ENCODE peak calls at places on chromosomes 3 and 15, in four cellular contexts. G is stomach, H is astrocyte of the spinal cord, Z is A673. S is an unnamed sample.
A peak's percentile ranks its signal among the peaks of the same experiment; 100 is the strongest.

GRCh38 chr3:152197451-152197850 is 71.3 kb upstream of the MBNL1 start:
- DNase-seq in Z (no peak), H (no peak), G (no peak), S (peak; percentile 56)

GRCh38 chr15:82146990-82147461 is 101.2 kb upstream of the MEX3B start:
- DNase-seq in Z (no peak), G (no peak), H (peak; percentile 77), S (no peak)

GRCh38 chr3:12658593-12659058 is 5.3 kb downstream of the RAF1 start:
- DNase-seq in H (peak; percentile 82), Z (peak; percentile 59), G (no peak), S (no peak)

GRCh38 chr3:84318273-84318809 is 640.4 kb upstream of the CADM2 start:
- DNase-seq in H (peak; percentile 3), G (no peak), Z (peak; percentile 1), S (no peak)

GRCh38 chr3:194748229-194748628 is 62.5 kb downstream of the FAM43A start:
- DNase-seq in H (no peak), Z (no peak), G (no peak), S (no peak)

GRCh38 chr15:69756440-69756839 is 303.8 kb downstream of the RPLP1 start:
- DNase-seq in G (no peak), Z (no peak), H (no peak), S (no peak)

GRCh38 chr3:14769531-14770325 is 49.0 kb upstream of the FGD5 start:
- DNase-seq in H (no peak), G (no peak), Z (no peak), S (no peak)

GRCh38 chr3:128447561-128448013 is 19.1 kb downstream of the DNAJB8 start:
- DNase-seq in G (no peak), H (no peak), Z (no peak), S (peak; percentile 87)

GRCh38 chr3:132822266-132822665 is 100.1 kb upstream of the NPHP3 start:
- DNase-seq in G (no peak), Z (peak; percentile 21), H (no peak), S (no peak)

GRCh38 chr15:40501487-40501886 is 30.7 kb downstream of the CHST14 start:
- DNase-seq in Z (no peak), G (no peak), H (no peak), S (no peak)

GRCh38 chr3:69579527-69580165 is 159.6 kb upstream of the MITF start:
- DNase-seq in G (no peak), H (no peak), Z (no peak), S (no peak)

GRCh38 chr15:99307735-99308134 is 56.5 kb downstream of the LRRC28 start:
- DNase-seq in Z (no peak), G (no peak), H (no peak), S (no peak)

GRCh38 chr3:149340310-149340933 is 7.0 kb upstream of the TM4SF18 start:
- DNase-seq in G (no peak), Z (no peak), H (peak; percentile 65), S (no peak)

GRCh38 chr15:43939070-43939469 is 112.3 kb downstream of the WDR76 start:
- DNase-seq in H (peak; percentile 22), Z (peak; percentile 45), G (no peak), S (no peak)

GRCh38 chr3:150094150-150094932 is 123.6 kb upstream of the PFN2 start:
- DNase-seq in G (no peak), Z (no peak), H (peak; percentile 53), S (peak; percentile 74)

GRCh38 chr3:146124141-146124801 is 36.7 kb downstream of the PLOD2 start:
- DNase-seq in G (no peak), Z (no peak), H (no peak), S (no peak)
- H3K4me3 ChIP-seq in G (no peak overlapping the region), Z (no peak overlapping the region), H (no peak overlapping the region), S (no peak overlapping the region)

GRCh38 chr3:101724329-101725191 is at the start of gene CEP97:
- DNase-seq in H (peak; percentile 96), G (peak; percentile 88), Z (peak; percentile 98), S (peak; percentile 95)

GRCh38 chr3:101719604-101720185 is 4.7 kb upstream of the CEP97 start:
- DNase-seq in H (no peak), Z (no peak), G (no peak), S (no peak)

GRCh38 chr3:101722394-101723173 is 1.8 kb upstream of the CEP97 start:
- DNase-seq in Z (no peak), G (no peak), H (no peak), S (peak; percentile 86)

GRCh38 chr3:101720851-101721649 is 3.4 kb upstream of the CEP97 start:
- DNase-seq in H (peak; percentile 41), Z (peak; percentile 45), G (no peak), S (no peak)

DNA sequence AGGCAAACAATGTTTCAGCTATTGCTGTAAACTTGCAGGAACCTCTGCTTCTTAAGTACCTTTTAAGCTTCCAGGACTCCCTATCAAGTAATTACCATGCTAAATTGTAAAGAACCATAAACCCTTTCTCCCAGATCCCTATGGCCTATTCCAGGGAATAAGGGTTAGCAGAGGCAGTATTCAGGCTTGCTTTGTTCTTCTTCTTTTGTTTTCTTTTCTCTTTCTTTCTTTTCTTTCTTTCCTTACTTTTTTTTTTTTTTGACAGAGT is 2.8 kb upstream of the CEP97 start:
- DNase-seq in G (no peak), H (no peak), Z (no peak), S (no peak)
- TF ChIP-seq CTCF in G (no peak), H (no peak), Z (no peak), S (no peak)

GRCh38 chr3:172193436-172193835 is 154.1 kb downstream of the FNDC3B start:
- DNase-seq in Z (no peak), H (no peak), G (no peak), S (no peak)

GRCh38 chr3:172191629-172192028 is 152.3 kb downstream of the FNDC3B start:
- DNase-seq in Z (no peak), G (no peak), H (no peak), S (no peak)

GRCh38 chr3:172190980-172191379 is 151.6 kb downstream of the FNDC3B start:
- DNase-seq in Z (no peak), G (no peak), H (no peak), S (no peak)

GRCh38 chr3:172194702-172195392 is 155.5 kb downstream of the FNDC3B start:
- DNase-seq in H (peak; percentile 76), G (no peak), Z (peak; percentile 53), S (no peak)

GRCh38 chr3:172192830-172193415 is 153.5 kb downstream of the FNDC3B start:
- DNase-seq in H (no peak), Z (no peak), G (no peak), S (no peak)
- H3K4me3 ChIP-seq in H (no peak overlapping the region), Z (no peak overlapping the region), G (no peak overlapping the region), S (no peak overlapping the region)

DNA sequence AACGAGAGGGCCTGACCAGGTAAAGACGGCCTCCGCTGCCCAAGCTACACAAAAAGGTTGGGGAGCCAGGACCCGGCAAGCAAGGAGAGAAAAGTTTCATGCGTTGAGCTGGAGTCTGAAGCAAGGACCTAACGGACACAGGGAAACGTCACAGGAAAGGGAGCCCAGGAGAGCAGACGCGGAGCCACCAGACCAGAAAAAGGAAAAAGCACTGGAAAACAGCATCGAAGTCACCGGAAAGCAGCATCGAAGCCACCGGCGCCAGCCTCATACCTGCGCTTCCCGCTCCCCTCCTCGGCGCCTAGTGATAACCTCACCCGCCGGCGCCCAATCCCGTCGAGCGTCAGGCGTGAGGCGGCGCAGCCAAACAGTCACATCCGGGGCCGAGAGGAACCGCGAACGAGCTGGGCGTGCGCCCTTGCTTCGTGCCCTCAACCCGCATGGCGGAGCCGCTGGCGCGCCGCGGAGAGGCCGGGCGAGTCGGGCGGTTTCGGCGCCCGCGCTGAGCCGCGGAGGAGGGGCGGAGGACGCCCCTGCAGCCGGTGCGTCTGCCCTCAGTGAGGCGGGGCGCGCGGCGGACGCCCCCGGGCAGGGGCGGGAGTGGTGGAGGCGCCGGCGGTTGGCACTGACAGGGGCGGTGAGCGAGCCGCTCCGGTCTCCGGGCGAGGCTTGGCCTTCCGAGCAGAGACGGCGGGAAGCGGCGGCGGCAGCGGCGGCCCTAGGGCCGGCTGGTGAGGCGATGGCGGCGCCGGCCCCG is at the start of the genes FBXO45 and WDR53:
- DNase-seq in Z (peak; percentile 98), H (peak; percentile 95), G (peak; percentile 96), S (peak; percentile 97)
- TF ChIP-seq CTCF in Z (no peak), H (no peak), G (no peak), S (no peak)

GRCh38 chr3:66392512-66392911 is 108.3 kb downstream of the LRIG1 start:
- DNase-seq in G (no peak), Z (no peak), H (no peak), S (no peak)

GRCh38 chr3:66394261-66395249 is 106.3 kb downstream of the LRIG1 start:
- DNase-seq in Z (no peak), H (peak; percentile 83), G (no peak), S (no peak)

GRCh38 chr3:66395635-66396034 is 105.2 kb downstream of the LRIG1 start:
- DNase-seq in H (no peak), G (no peak), Z (no peak), S (no peak)

GRCh38 chr3:66393486-66394260 is 107.1 kb downstream of the LRIG1 start:
- DNase-seq in Z (no peak), H (peak; percentile 90), G (no peak), S (peak; percentile 81)

DNA sequence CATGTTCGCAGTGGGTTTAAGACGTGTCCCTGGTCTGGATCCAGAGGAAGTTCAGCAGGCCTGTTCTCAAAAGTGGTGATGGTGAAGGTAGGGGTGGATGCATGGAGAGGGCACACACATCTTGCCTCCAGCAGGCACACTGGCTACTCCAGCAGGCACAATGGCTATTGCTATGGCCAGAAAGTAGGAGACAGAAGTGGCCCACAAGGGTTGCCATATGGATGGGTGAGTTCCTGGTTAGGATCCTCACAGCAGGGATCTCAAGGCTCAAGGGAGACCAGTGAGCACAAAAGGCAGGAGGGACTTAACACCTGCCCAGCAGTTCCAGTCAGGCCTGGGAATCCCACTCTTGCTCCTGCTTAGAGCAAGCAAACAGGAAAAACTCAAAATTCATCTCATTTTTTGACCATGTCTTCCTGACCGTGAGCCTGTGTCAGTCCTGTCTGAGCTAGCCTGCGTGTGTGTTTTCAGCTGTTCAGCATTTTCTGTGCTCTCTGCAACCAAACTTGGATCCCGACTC is 107.8 kb downstream of the LRIG1 start:
- DNase-seq in H (no peak), Z (no peak), G (no peak), S (no peak)
- H3K4me3 ChIP-seq in H (no peak overlapping the region), Z (no peak overlapping the region), G (no peak overlapping the region), S (no peak overlapping the region)

DNA sequence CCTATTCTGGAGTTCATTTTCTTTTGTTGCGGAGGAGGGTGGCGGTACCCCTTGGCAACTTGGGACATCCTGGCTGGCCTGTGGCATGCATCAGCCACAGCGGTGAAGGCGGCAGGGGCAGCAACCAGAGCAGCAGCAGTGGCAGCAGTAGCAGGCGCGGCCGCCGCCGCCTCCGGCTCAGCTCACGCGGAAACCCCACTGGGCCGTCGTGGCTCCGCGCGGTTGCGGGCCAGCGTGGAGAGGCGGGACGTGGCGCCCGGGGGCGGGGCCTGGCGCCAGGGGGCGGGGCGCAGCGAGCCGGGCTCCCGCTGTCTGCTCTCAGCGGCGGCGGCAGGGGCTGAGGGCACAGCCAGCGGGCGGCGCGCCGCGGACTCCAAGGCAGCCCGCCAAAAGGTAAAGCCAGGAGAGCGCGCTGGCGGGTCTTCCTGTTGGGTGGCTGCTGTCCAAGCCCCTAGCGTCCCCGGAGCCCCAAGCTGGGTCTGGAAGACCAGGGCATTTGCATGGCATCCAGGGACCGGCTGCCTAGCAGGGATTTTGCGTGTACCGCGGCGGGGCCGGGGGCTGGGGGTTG is 334.4 kb upstream of the THRB start:
- DNase-seq in G (peak; percentile 62), H (no peak), Z (peak; percentile 15), S (no peak)
- TF ChIP-seq CTCF in G (no peak), H (no peak), Z (no peak), S (no peak)

S was measured in GM12865.